ENCODE peak calls at places on chromosome 11, in six cellular contexts. Z is K562, H is HepG2, R is A549, L is upper lobe of left lung, Q is GM12878. M is an unnamed sample.

GRCh38 chr11:64802370-64803162 is 448 bp downstream of the MAP4K2 start:
- ATAC-seq in Z (no peak), H (no peak), R (peak; percentile 39), L (peak; percentile 2), Q (peak; percentile 55), M (no peak)

GRCh38 chr11:73513707-73514106 is 84.2 kb downstream of the FAM168A start:
- ATAC-seq in Z (no peak), H (no peak), R (no peak), L (no peak), Q (no peak), M (no peak)

GRCh38 chr11:706439-706956 is 467 bp downstream of the EPS8L2 start:
- ATAC-seq in Z (peak; percentile 14), H (no peak), R (peak; percentile 37), L (peak; percentile 54), Q (peak; percentile 15), M (peak; percentile 71)

GRCh38 chr11:20388096-20389055 is 860 bp downstream of the PRMT3 start:
- ATAC-seq in Z (peak; percentile 58), H (peak; percentile 67), R (no peak), L (no peak), Q (peak; percentile 50), M (no peak)

GRCh38 chr11:59706518-59707285 is 6.9 kb downstream of the OR10V1 start:
- ATAC-seq in Z (peak; percentile 89), H (no peak), R (peak; percentile 94), L (no peak), Q (no peak), M (no peak)

GRCh38 chr11:60370811-60371297 is 7.5 kb upstream of the MS4A7 start:
- ATAC-seq in Z (no peak), H (peak; percentile 34), R (peak; percentile 50), L (no peak), Q (no peak), M (no peak)

GRCh38 chr11:10076458-10077141 is 217.4 kb downstream of the SBF2 start:
- ATAC-seq in Z (peak; percentile 94), H (peak; percentile 71), R (no peak), L (no peak), Q (peak; percentile 87), M (peak; percentile 41)

GRCh38 chr11:72446929-72447753 is 12.8 kb upstream of the CLPB start:
- ATAC-seq in Z (peak; percentile 84), H (peak; percentile 83), R (peak; percentile 85), L (peak; percentile 82), Q (peak; percentile 77), M (no peak)

GRCh38 chr11:111834432-111835163 is 36.8 kb downstream of the ALG9 start:
- ATAC-seq in Z (no peak), H (no peak), R (no peak), L (no peak), Q (no peak), M (no peak)

GRCh38 chr11:14544611-14545010 is 24.4 kb upstream of the PSMA1 start:
- ATAC-seq in Z (peak; percentile 52), H (no peak), R (no peak), L (peak; percentile 50), Q (peak; percentile 90), M (no peak)

GRCh38 chr11:95499516-95500135 is 268.6 kb upstream of the SESN3 start:
- ATAC-seq in Z (no peak), H (no peak), R (no peak), L (no peak), Q (no peak), M (no peak)

GRCh38 chr11:1729692-1730011 is 20.7 kb downstream of the IFITM10 start:
- ATAC-seq in Z (no peak), H (no peak), R (no peak), L (no peak), Q (no peak), M (no peak)

GRCh38 chr11:102749101-102749725 is 24.5 kb upstream of the MMP8 start:
- ATAC-seq in Z (no peak), H (no peak), R (no peak), L (no peak), Q (no peak), M (no peak)

GRCh38 chr11:94959179-94959578 is 14.2 kb downstream of the CWC15 start:
- ATAC-seq in Z (no peak), H (no peak), R (no peak), L (no peak), Q (no peak), M (no peak)

GRCh38 chr11:10674991-10675440 is 18.5 kb downstream of the IRAG1 start:
- ATAC-seq in Z (peak; percentile 64), H (peak; percentile 33), R (no peak), L (peak; percentile 77), Q (no peak), M (peak; percentile 84)

GRCh38 chr11:84524422-84525051 is 1102.6 kb downstream of the DLG2 start:
- ATAC-seq in Z (no peak), H (no peak), R (no peak), L (no peak), Q (no peak), M (no peak)

GRCh38 chr11:7696424-7696823 is 9.9 kb downstream of the OVCH2 start:
- ATAC-seq in Z (no peak), H (no peak), R (no peak), L (no peak), Q (peak; percentile 28), M (no peak)

GRCh38 chr11:116825854-116826750 is 3.0 kb upstream of the APOA4 start:
- ATAC-seq in Z (no peak), H (peak; percentile 18), R (no peak), L (no peak), Q (no peak), M (no peak)

GRCh38 chr11:115193931-115194797 is 310.1 kb downstream of the CADM1 start:
- ATAC-seq in Z (no peak), H (no peak), R (no peak), L (no peak), Q (peak; percentile 90), M (no peak)

GRCh38 chr11:1935156-1936071 is 11.7 kb upstream of the MRPL23 start:
- ATAC-seq in Z (no peak), H (no peak), R (no peak), L (no peak), Q (no peak), M (no peak)

GRCh38 chr11:60831143-60831500 is 10.8 kb upstream of the CCDC86 start:
- ATAC-seq in Z (peak; percentile 96), H (peak; percentile 95), R (peak; percentile 93), L (peak; percentile 92), Q (peak; percentile 98), M (peak; percentile 84)

GRCh38 chr11:118436639-118437045 is 350 bp downstream of the KMT2A start:
- ATAC-seq in Z (peak; percentile 5), H (no peak), R (peak; percentile 22), L (peak; percentile 0), Q (peak; percentile 1), M (peak; percentile 21)

GRCh38 chr11:18710545-18710944 is 12.0 kb downstream of the TMEM86A start:
- ATAC-seq in Z (no peak), H (no peak), R (no peak), L (no peak), Q (peak; percentile 78), M (no peak)

GRCh38 chr11:35373284-35373933 is 45.9 kb downstream of the SLC1A2 start:
- ATAC-seq in Z (peak; percentile 31), H (peak; percentile 95), R (peak; percentile 86), L (peak; percentile 16), Q (peak; percentile 57), M (no peak)

DNA sequence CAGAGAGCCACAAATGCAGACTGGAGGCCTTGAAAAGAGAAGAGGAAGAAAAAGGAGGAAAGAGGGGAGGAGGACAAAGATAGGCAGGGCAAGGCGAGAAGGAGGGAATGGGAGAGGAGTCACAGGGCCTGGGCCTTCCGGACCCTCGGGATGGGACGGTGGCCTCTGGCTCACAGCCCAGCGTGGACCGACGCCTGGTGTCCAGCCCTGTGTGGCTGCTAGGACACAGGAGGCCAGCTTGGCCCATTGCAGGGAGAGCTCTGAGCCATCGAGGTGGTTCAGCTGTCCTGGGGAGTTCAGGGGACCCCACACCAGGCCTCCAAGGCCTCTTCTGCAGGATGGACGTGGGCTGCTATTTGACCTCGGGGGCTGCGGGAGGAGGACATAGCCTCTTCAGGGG is 9.4 kb downstream of the MYO7A start:
- ATAC-seq in Z (no peak), H (no peak), R (no peak), L (no peak), Q (no peak), M (no peak)
- TF ChIP-seq POLR2A in Z (no peak), H (no peak), R (no peak), L (no peak), Q (no peak), M (no peak)

DNA sequence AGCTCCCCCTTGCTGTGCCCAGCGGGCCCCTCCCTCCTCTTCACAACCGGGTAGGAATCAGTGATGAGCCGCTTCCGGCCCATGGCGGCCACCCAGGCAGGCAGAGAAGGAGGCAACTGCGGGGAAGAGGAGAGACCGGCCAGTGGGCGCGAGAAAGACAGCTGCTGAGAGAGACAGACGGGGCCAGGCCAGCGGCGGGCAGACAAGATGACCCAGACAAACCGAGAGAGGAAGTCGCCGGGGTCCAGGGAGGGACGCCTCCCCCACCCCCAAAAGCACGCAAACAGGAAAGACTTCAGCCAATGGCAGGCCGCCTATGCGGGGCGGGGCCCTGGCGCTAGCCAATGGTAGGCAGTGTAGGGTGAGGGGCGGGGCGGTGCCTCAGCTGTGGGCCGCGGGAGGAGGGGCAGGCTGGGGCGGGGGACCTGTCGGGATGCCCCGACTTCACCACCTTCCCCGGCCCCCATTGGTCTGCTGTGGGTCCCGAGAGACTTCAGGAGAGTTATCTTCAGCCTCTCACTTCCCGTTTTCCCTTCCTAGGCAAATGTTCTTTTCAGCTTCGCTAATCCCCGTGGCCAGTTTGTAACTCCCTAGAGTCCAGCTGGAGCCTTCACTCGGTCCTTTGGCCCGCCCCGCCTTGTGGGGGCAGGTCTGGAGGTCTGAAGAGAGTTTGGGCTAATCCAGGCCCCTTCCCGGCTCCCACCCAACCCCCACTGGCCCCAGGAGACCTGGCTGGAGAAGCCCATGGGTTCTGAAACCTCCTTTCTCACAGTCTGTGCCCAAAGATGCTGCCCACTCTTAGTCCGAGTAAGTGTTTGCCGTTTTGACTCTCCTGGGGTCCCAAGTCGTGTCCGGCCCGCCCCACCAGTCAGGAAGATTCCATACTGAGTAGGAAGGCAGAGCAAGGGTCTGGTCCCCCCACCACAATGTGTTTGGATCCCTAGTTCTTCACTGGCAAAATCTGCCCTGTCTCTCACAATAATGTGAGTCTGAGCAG is at the start of gene POLD4:
- ATAC-seq in Z (peak; percentile 94), H (peak; percentile 82), R (peak; percentile 46), L (peak; percentile 95), Q (peak; percentile 85), M (peak; percentile 90)
- TF ChIP-seq EP300 in Z (no peak), H (no peak), R (no peak), L (no peak), Q (peak; percentile 58), M (no peak)

GRCh38 chr11:78168539-78169477 is 19.6 kb downstream of the KCTD21 start:
- ATAC-seq in Z (peak; percentile 54), H (peak; percentile 49), R (no peak), L (peak; percentile 95), Q (no peak), M (peak; percentile 93)
- TF ChIP-seq POLR2A in Z (no peak), H (no peak), R (no peak), L (no peak), Q (no peak), M (no peak)

GRCh38 chr11:105368711-105369110 is 229.1 kb upstream of the CARD18 start:
- ATAC-seq in Z (no peak), H (no peak), R (no peak), L (no peak), Q (no peak), M (no peak)

GRCh38 chr11:105367129-105367528 is 227.6 kb upstream of the CARD18 start:
- ATAC-seq in Z (no peak), H (no peak), R (no peak), L (no peak), Q (no peak), M (no peak)

GRCh38 chr11:105377870-105378269 is 232.0 kb upstream of the GRIA4 start:
- ATAC-seq in Z (no peak), H (no peak), R (no peak), L (no peak), Q (no peak), M (no peak)

GRCh38 chr11:105371311-105371710 is 231.7 kb upstream of the CARD18 start:
- ATAC-seq in Z (no peak), H (no peak), R (no peak), L (no peak), Q (no peak), M (no peak)

GRCh38 chr11:105372214-105372613 is 232.6 kb upstream of the CARD18 start:
- ATAC-seq in Z (no peak), H (no peak), R (no peak), L (no peak), Q (no peak), M (no peak)
- TF ChIP-seq EP300 in Z (no peak), H (no peak), R (no peak), L (no peak), Q (no peak), M (no peak)